ENCODE peak calls at places on chromosomes 12 and 14, in four cellular contexts. G is astrocyte of the spinal cord, X is trophoblast cell, R is NCI-H1694 treated with DMSO at 0.1 percent for 48 hours. V is an unnamed sample.

GRCh38 chr12:75805905-75806304 is 225.7 kb downstream of the PHLDA1 start:
- DNase-seq in X (no peak), R (no peak), G (no peak), V (no peak)

GRCh38 chr12:110312581-110313360 is 31.7 kb downstream of the ATP2A2 start:
- DNase-seq in R (no peak), X (peak), G (peak), V (no peak)

GRCh38 chr12:88538697-88539096 is 41.6 kb downstream of the KITLG start:
- DNase-seq in G (no peak), X (no peak), R (no peak), V (no peak)

GRCh38 chr12:59699408-59700144 is 103.7 kb downstream of the SLC16A7 start:
- DNase-seq in X (no peak), G (peak), R (no peak), V (no peak)

GRCh38 chr12:98453492-98453891 is 61.9 kb upstream of the TMPO start:
- DNase-seq in G (no peak), R (no peak), X (no peak), V (no peak)

GRCh38 chr14:68884031-68885030 is 91.5 kb upstream of the ZFP36L1 start:
- DNase-seq in X (no peak), R (peak), G (peak), V (no peak)

GRCh38 chr12:102388469-102388868 is 91.9 kb downstream of the IGF1 start:
- DNase-seq in X (no peak), G (no peak), R (no peak), V (no peak)

GRCh38 chr12:6335451-6336078 is 6.3 kb downstream of the TNFRSF1A start:
- DNase-seq in R (no peak), G (peak), X (peak), V (peak)

GRCh38 chr14:85532981-85533820 is 3.3 kb downstream of the FLRT2 start:
- DNase-seq in X (no peak), G (peak), R (peak), V (no peak)

GRCh38 chr12:98544741-98545140 is 29.4 kb downstream of the TMPO start:
- DNase-seq in G (peak), R (no peak), X (no peak), V (no peak)

V was measured in stimulated activated naive B cell treated with anti-CD40 and anti-IgM and Interleukin-4, amounts not matched to agents 10 μg/mL and 1 μg/mL and 100 μg/mL, for 72 hours.